ENCODE peak calls at places on chromosomes 6 and 20, in eight cellular contexts. One of them, this sample, is unnamed.
A peak's percentile ranks its signal among the peaks of the same experiment; 100 is the strongest.

GRCh38 chr6:14567031-14567430 is 449.5 kb downstream of the CD83 start:
- DNase-seq in ovary: no peak
- DNase-seq in upper lobe of left lung: no peak
- DNase-seq in hepatocyte: no peak
- DNase-seq in uterus: no peak
- DNase-seq in heart right ventricle: no peak
- DNase-seq in spleen: no peak
- DNase-seq in psoas muscle: no peak
- DNase-seq in this sample: no peak

GRCh38 chr6:56079761-56080540 is 167.4 kb downstream of the COL21A1 start:
- DNase-seq in ovary: no peak
- DNase-seq in heart right ventricle: no peak
- DNase-seq in spleen: no peak
- DNase-seq in hepatocyte: no peak
- DNase-seq in uterus: no peak
- DNase-seq in psoas muscle: no peak
- DNase-seq in upper lobe of left lung: no peak
- DNase-seq in this sample: no peak

GRCh38 chr6:52286798-52287432 is 2.4 kb upstream of the MCM3 start:
- DNase-seq in spleen: no peak
- DNase-seq in hepatocyte: peak; percentile 76
- DNase-seq in upper lobe of left lung: no peak
- DNase-seq in heart right ventricle: peak; percentile 63
- DNase-seq in uterus: peak; percentile 44
- DNase-seq in ovary: peak; percentile 68
- DNase-seq in psoas muscle: peak; percentile 60
- DNase-seq in this sample: peak; percentile 76

GRCh38 chr20:51695574-51696303 is 72.5 kb downstream of the ATP9A start:
- DNase-seq in ovary: no peak
- DNase-seq in hepatocyte: peak; percentile 59
- DNase-seq in heart right ventricle: no peak
- DNase-seq in spleen: no peak
- DNase-seq in upper lobe of left lung: no peak
- DNase-seq in uterus: no peak
- DNase-seq in psoas muscle: no peak
- DNase-seq in this sample: no peak

GRCh38 chr20:33843854-33844253 is 32.7 kb downstream of the CHMP4B start:
- DNase-seq in psoas muscle: no peak
- DNase-seq in ovary: no peak
- DNase-seq in hepatocyte: no peak
- DNase-seq in heart right ventricle: no peak
- DNase-seq in uterus: no peak
- DNase-seq in upper lobe of left lung: no peak
- DNase-seq in spleen: no peak
- DNase-seq in this sample: peak; percentile 48

GRCh38 chr20:33394718-33395117 is 6.6 kb downstream of the CDK5RAP1 start:
- DNase-seq in hepatocyte: no peak
- DNase-seq in ovary: no peak
- DNase-seq in heart right ventricle: no peak
- DNase-seq in psoas muscle: no peak
- DNase-seq in uterus: no peak
- DNase-seq in upper lobe of left lung: no peak
- DNase-seq in spleen: no peak
- DNase-seq in this sample: peak; percentile 11

GRCh38 chr6:137095651-137096238 is 51.0 kb upstream of the IL20RA start:
- DNase-seq in upper lobe of left lung: no peak
- DNase-seq in ovary: no peak
- DNase-seq in spleen: no peak
- DNase-seq in uterus: no peak
- DNase-seq in psoas muscle: no peak
- DNase-seq in hepatocyte: no peak
- DNase-seq in heart right ventricle: no peak
- DNase-seq in this sample: no peak

GRCh38 chr6:125866433-125866832 is 75.7 kb downstream of the NCOA7 start:
- DNase-seq in uterus: no peak
- DNase-seq in upper lobe of left lung: no peak
- DNase-seq in hepatocyte: no peak
- DNase-seq in spleen: no peak
- DNase-seq in ovary: no peak
- DNase-seq in psoas muscle: no peak
- DNase-seq in heart right ventricle: no peak
- DNase-seq in this sample: no peak

GRCh38 chr6:79193971-79194370 is 40.5 kb downstream of the HMGN3 start:
- DNase-seq in heart right ventricle: no peak
- DNase-seq in hepatocyte: no peak
- DNase-seq in psoas muscle: no peak
- DNase-seq in upper lobe of left lung: no peak
- DNase-seq in ovary: no peak
- DNase-seq in spleen: no peak
- DNase-seq in uterus: no peak
- DNase-seq in this sample: no peak

GRCh38 chr6:167165887-167166471 is 8.2 kb upstream of the GPR31 start:
- DNase-seq in upper lobe of left lung: no peak
- DNase-seq in ovary: no peak
- DNase-seq in spleen: no peak
- DNase-seq in hepatocyte: no peak
- DNase-seq in psoas muscle: no peak
- DNase-seq in heart right ventricle: no peak
- DNase-seq in uterus: no peak
- DNase-seq in this sample: no peak

GRCh38 chr6:167161895-167162467 is 4.2 kb upstream of the GPR31 start:
- DNase-seq in ovary: no peak
- DNase-seq in heart right ventricle: no peak
- DNase-seq in uterus: no peak
- DNase-seq in psoas muscle: no peak
- DNase-seq in spleen: no peak
- DNase-seq in upper lobe of left lung: no peak
- DNase-seq in hepatocyte: no peak
- DNase-seq in this sample: no peak

GRCh38 chr6:167162591-167162990 is 4.8 kb upstream of the GPR31 start:
- DNase-seq in heart right ventricle: no peak
- DNase-seq in upper lobe of left lung: no peak
- DNase-seq in psoas muscle: no peak
- DNase-seq in spleen: no peak
- DNase-seq in uterus: no peak
- DNase-seq in ovary: no peak
- DNase-seq in hepatocyte: no peak
- DNase-seq in this sample: peak; percentile 83

GRCh38 chr6:167157867-167158266 is at the start of gene GPR31:
- DNase-seq in heart right ventricle: no peak
- DNase-seq in psoas muscle: no peak
- DNase-seq in upper lobe of left lung: no peak
- DNase-seq in uterus: no peak
- DNase-seq in hepatocyte: no peak
- DNase-seq in spleen: no peak
- DNase-seq in ovary: no peak
- DNase-seq in this sample: no peak

DNA sequence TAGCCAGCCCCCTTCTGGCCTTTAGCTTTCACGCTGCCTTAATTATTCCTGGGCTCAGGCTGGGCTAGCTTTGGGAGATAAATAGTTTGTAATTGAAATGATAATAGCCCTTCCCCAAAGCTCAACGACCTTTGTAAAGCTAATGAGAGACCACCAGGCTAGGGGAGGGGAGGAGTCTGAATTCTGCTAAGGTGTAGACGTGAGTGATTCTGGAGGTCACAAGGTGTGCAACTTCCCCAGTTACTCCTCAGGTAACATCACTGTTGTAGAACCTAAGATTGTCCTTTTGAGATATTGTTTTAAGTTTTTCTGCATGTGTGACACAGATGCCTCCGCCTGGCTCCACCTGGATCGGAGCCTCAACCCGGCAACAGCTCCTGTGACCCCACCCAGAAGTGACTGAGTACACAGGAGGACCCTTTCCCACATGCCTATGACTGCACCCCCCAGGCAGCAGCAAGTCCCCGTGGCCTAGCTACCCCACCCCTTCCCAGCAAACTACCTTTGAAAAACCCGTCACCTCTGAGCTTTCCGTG is 5.8 kb upstream of the GPR31 start:
- DNase-seq in upper lobe of left lung: no peak
- DNase-seq in psoas muscle: no peak
- DNase-seq in spleen: peak; percentile 63
- DNase-seq in uterus: no peak
- DNase-seq in ovary: no peak
- DNase-seq in hepatocyte: no peak
- DNase-seq in heart right ventricle: no peak
- DNase-seq in this sample: no peak
- H3K27ac ChIP-seq in upper lobe of left lung: no peak overlapping the region
- H3K27ac ChIP-seq in psoas muscle: no peak overlapping the region
- H3K27ac ChIP-seq in spleen: no peak overlapping the region
- H3K27ac ChIP-seq in uterus: no peak overlapping the region
- H3K27ac ChIP-seq in ovary: no peak overlapping the region
- H3K27ac ChIP-seq in hepatocyte: no peak overlapping the region
- H3K27ac ChIP-seq in heart right ventricle: no peak overlapping the region
- H3K27ac ChIP-seq in this sample: no peak overlapping the region

GRCh38 chr6:33692078-33692759 is 19.3 kb downstream of the UQCC2 start:
- DNase-seq in ovary: no peak
- DNase-seq in uterus: no peak
- DNase-seq in spleen: no peak
- DNase-seq in upper lobe of left lung: peak; percentile 27
- DNase-seq in heart right ventricle: peak; percentile 66
- DNase-seq in hepatocyte: no peak
- DNase-seq in psoas muscle: peak; percentile 45
- DNase-seq in this sample: no peak
- H3K4me1 ChIP-seq in ovary: peaks cover 16% of the 10 kb centered on the region
- H3K4me1 ChIP-seq in uterus: no peaks in the 10 kb centered on the region
- H3K4me1 ChIP-seq in spleen: peaks cover 73% of the 10 kb centered on the region
- H3K4me1 ChIP-seq in upper lobe of left lung: peaks cover 50% of the 10 kb centered on the region
- H3K4me1 ChIP-seq in heart right ventricle: peaks cover 58% of the 10 kb centered on the region
- H3K4me1 ChIP-seq in hepatocyte: peaks cover 11% of the 10 kb centered on the region
- H3K4me1 ChIP-seq in psoas muscle: peaks cover 54% of the 10 kb centered on the region
- H3K4me1 ChIP-seq in this sample: no peaks in the 10 kb centered on the region

GRCh38 chr6:16816891-16817290 is 55.6 kb upstream of the ATXN1 start:
- DNase-seq in heart right ventricle: no peak
- DNase-seq in spleen: no peak
- DNase-seq in uterus: no peak
- DNase-seq in psoas muscle: no peak
- DNase-seq in hepatocyte: no peak
- DNase-seq in upper lobe of left lung: no peak
- DNase-seq in ovary: no peak
- DNase-seq in this sample: no peak

GRCh38 chr6:16809753-16810358 is 48.6 kb upstream of the ATXN1 start:
- DNase-seq in heart right ventricle: no peak
- DNase-seq in psoas muscle: no peak
- DNase-seq in uterus: no peak
- DNase-seq in spleen: no peak
- DNase-seq in upper lobe of left lung: no peak
- DNase-seq in hepatocyte: no peak
- DNase-seq in ovary: no peak
- DNase-seq in this sample: no peak

GRCh38 chr6:16810411-16810810 is 49.2 kb upstream of the ATXN1 start:
- DNase-seq in uterus: no peak
- DNase-seq in heart right ventricle: no peak
- DNase-seq in upper lobe of left lung: no peak
- DNase-seq in hepatocyte: no peak
- DNase-seq in ovary: no peak
- DNase-seq in spleen: no peak
- DNase-seq in psoas muscle: no peak
- DNase-seq in this sample: no peak

GRCh38 chr6:16811277-16811979 is 50.2 kb upstream of the ATXN1 start:
- DNase-seq in hepatocyte: no peak
- DNase-seq in uterus: no peak
- DNase-seq in heart right ventricle: no peak
- DNase-seq in upper lobe of left lung: no peak
- DNase-seq in psoas muscle: no peak
- DNase-seq in spleen: no peak
- DNase-seq in ovary: no peak
- DNase-seq in this sample: no peak

GRCh38 chr6:16812993-16813392 is 51.7 kb upstream of the ATXN1 start:
- DNase-seq in spleen: no peak
- DNase-seq in psoas muscle: no peak
- DNase-seq in uterus: no peak
- DNase-seq in ovary: no peak
- DNase-seq in heart right ventricle: no peak
- DNase-seq in hepatocyte: no peak
- DNase-seq in upper lobe of left lung: no peak
- DNase-seq in this sample: no peak
- H3K9me3 ChIP-seq in spleen: peaks cover 52% of the 10 kb centered on the region
- H3K9me3 ChIP-seq in psoas muscle: peaks cover 12% of the 10 kb centered on the region
- H3K9me3 ChIP-seq in uterus: no peaks in the 10 kb centered on the region
- H3K9me3 ChIP-seq in ovary: no peaks in the 10 kb centered on the region
- H3K9me3 ChIP-seq in heart right ventricle: peaks cover 31% of the 10 kb centered on the region
- H3K9me3 ChIP-seq in hepatocyte: peaks cover 3% of the 10 kb centered on the region
- H3K9me3 ChIP-seq in upper lobe of left lung: no peaks in the 10 kb centered on the region
- H3K9me3 ChIP-seq in this sample: no peaks in the 10 kb centered on the region

DNA sequence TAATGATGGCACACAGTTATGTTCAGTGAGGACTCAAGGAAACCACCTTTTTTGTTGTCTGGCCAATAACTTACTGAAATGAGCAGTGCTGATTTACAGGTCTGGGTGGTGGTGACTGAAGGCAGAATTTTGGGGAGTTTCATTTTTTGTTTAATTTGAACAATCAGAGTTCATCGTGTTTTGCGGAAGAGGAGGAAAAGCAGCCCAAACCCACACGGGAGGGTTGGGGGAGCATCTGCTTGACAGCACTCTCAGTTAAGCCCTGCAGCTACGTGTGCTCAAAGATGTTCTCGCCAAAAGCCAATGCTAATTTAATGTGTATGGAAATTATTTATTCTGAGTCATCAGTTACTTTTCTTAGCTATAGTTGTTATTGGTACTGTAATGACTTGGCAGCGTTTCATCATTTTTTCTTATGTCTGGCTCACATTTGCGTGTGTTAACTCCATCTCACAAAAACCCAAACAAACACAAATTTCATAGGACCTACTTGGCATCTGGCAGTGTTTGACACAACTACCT is 89.2 kb downstream of the UST start:
- DNase-seq in heart right ventricle: no peak
- DNase-seq in hepatocyte: peak; percentile 16
- DNase-seq in upper lobe of left lung: no peak
- DNase-seq in ovary: no peak
- DNase-seq in psoas muscle: no peak
- DNase-seq in uterus: no peak
- DNase-seq in spleen: no peak
- DNase-seq in this sample: no peak
- H3K27ac ChIP-seq in heart right ventricle: no peak overlapping the region
- H3K27ac ChIP-seq in hepatocyte: no peak overlapping the region
- H3K27ac ChIP-seq in upper lobe of left lung: no peak overlapping the region
- H3K27ac ChIP-seq in ovary: no peak overlapping the region
- H3K27ac ChIP-seq in psoas muscle: no peak overlapping the region
- H3K27ac ChIP-seq in uterus: no peak overlapping the region
- H3K27ac ChIP-seq in spleen: no peak overlapping the region
- H3K27ac ChIP-seq in this sample: no peak overlapping the region

This sample was measured in small intestine.